ENCODE peak calls at places on chromosomes 13 and 19, in five cellular contexts. One of them, this sample, is unnamed.

GRCh38 chr13:25752957-25753540 is 298.8 kb downstream of the SHISA2 start:
- DNase-seq in progenitor cell of endocrine pancreas: no peak
- DNase-seq in mesendoderm: no peak
- DNase-seq in AG09319: peak
- DNase-seq in stimulated activated CD8-positive, alpha-beta memory T cell treated with anti-CD3 and anti-CD28 coated beads, Interleukin-7, amount 100 ng/mL, for 4 hours: no peak
- DNase-seq in this sample: peak

GRCh38 chr13:109783815-109784589 is 2.4 kb downstream of the IRS2 start:
- DNase-seq in mesendoderm: no peak
- DNase-seq in stimulated activated CD8-positive, alpha-beta memory T cell treated with anti-CD3 and anti-CD28 coated beads, Interleukin-7, amount 100 ng/mL, for 4 hours: no peak
- DNase-seq in progenitor cell of endocrine pancreas: no peak
- DNase-seq in AG09319: no peak
- DNase-seq in this sample: peak

GRCh38 chr19:18669883-18670282 is 13.6 kb upstream of the CRTC1 start:
- DNase-seq in stimulated activated CD8-positive, alpha-beta memory T cell treated with anti-CD3 and anti-CD28 coated beads, Interleukin-7, amount 100 ng/mL, for 4 hours: no peak
- DNase-seq in progenitor cell of endocrine pancreas: no peak
- DNase-seq in AG09319: no peak
- DNase-seq in mesendoderm: no peak
- DNase-seq in this sample: no peak

GRCh38 chr13:96091164-96091931 is 1.4 kb downstream of the HS6ST3 start:
- DNase-seq in AG09319: no peak
- DNase-seq in stimulated activated CD8-positive, alpha-beta memory T cell treated with anti-CD3 and anti-CD28 coated beads, Interleukin-7, amount 100 ng/mL, for 4 hours: no peak
- DNase-seq in mesendoderm: peak
- DNase-seq in progenitor cell of endocrine pancreas: peak
- DNase-seq in this sample: peak

GRCh38 chr19:28726533-28726932 is 486.4 kb downstream of the UQCRFS1 start:
- DNase-seq in AG09319: no peak
- DNase-seq in progenitor cell of endocrine pancreas: no peak
- DNase-seq in stimulated activated CD8-positive, alpha-beta memory T cell treated with anti-CD3 and anti-CD28 coated beads, Interleukin-7, amount 100 ng/mL, for 4 hours: no peak
- DNase-seq in mesendoderm: no peak
- DNase-seq in this sample: peak

GRCh38 chr19:23867895-23868294 is 46.8 kb upstream of the ZNF726 start:
- DNase-seq in AG09319: no peak
- DNase-seq in stimulated activated CD8-positive, alpha-beta memory T cell treated with anti-CD3 and anti-CD28 coated beads, Interleukin-7, amount 100 ng/mL, for 4 hours: no peak
- DNase-seq in progenitor cell of endocrine pancreas: no peak
- DNase-seq in mesendoderm: no peak
- DNase-seq in this sample: no peak

GRCh38 chr19:53982611-53983010 is 8.8 kb upstream of the CACNG6 start:
- DNase-seq in progenitor cell of endocrine pancreas: peak
- DNase-seq in mesendoderm: peak
- DNase-seq in AG09319: no peak
- DNase-seq in stimulated activated CD8-positive, alpha-beta memory T cell treated with anti-CD3 and anti-CD28 coated beads, Interleukin-7, amount 100 ng/mL, for 4 hours: no peak
- DNase-seq in this sample: peak

GRCh38 chr13:47146136-47146535 is 249.3 kb upstream of the HTR2A start:
- DNase-seq in stimulated activated CD8-positive, alpha-beta memory T cell treated with anti-CD3 and anti-CD28 coated beads, Interleukin-7, amount 100 ng/mL, for 4 hours: no peak
- DNase-seq in AG09319: peak
- DNase-seq in mesendoderm: no peak
- DNase-seq in progenitor cell of endocrine pancreas: no peak
- DNase-seq in this sample: peak

GRCh38 chr13:79477968-79478367 is 3.0 kb upstream of the NDFIP2 start:
- DNase-seq in progenitor cell of endocrine pancreas: no peak
- DNase-seq in stimulated activated CD8-positive, alpha-beta memory T cell treated with anti-CD3 and anti-CD28 coated beads, Interleukin-7, amount 100 ng/mL, for 4 hours: no peak
- DNase-seq in mesendoderm: peak
- DNase-seq in AG09319: no peak
- DNase-seq in this sample: no peak

GRCh38 chr19:13044160-13044853 is 49.0 kb downstream of the NFIX start:
- DNase-seq in stimulated activated CD8-positive, alpha-beta memory T cell treated with anti-CD3 and anti-CD28 coated beads, Interleukin-7, amount 100 ng/mL, for 4 hours: peak
- DNase-seq in mesendoderm: no peak
- DNase-seq in progenitor cell of endocrine pancreas: no peak
- DNase-seq in AG09319: no peak
- DNase-seq in this sample: no peak

GRCh38 chr13:61414136-61414535 is 1.5 kb downstream of the PCDH20 start:
- DNase-seq in progenitor cell of endocrine pancreas: no peak
- DNase-seq in AG09319: no peak
- DNase-seq in mesendoderm: peak
- DNase-seq in stimulated activated CD8-positive, alpha-beta memory T cell treated with anti-CD3 and anti-CD28 coated beads, Interleukin-7, amount 100 ng/mL, for 4 hours: no peak
- DNase-seq in this sample: no peak

GRCh38 chr13:52849727-52850395 is 1.4 kb upstream of the PCDH8 start:
- DNase-seq in stimulated activated CD8-positive, alpha-beta memory T cell treated with anti-CD3 and anti-CD28 coated beads, Interleukin-7, amount 100 ng/mL, for 4 hours: no peak
- DNase-seq in mesendoderm: peak
- DNase-seq in AG09319: no peak
- DNase-seq in progenitor cell of endocrine pancreas: no peak
- DNase-seq in this sample: no peak

GRCh38 chr13:71218960-71219359 is 648.0 kb downstream of the DACH1 start:
- DNase-seq in stimulated activated CD8-positive, alpha-beta memory T cell treated with anti-CD3 and anti-CD28 coated beads, Interleukin-7, amount 100 ng/mL, for 4 hours: no peak
- DNase-seq in progenitor cell of endocrine pancreas: no peak
- DNase-seq in AG09319: no peak
- DNase-seq in mesendoderm: peak
- DNase-seq in this sample: no peak

GRCh38 chr19:33373701-33374405 is at the start of gene CEBPG:
- DNase-seq in stimulated activated CD8-positive, alpha-beta memory T cell treated with anti-CD3 and anti-CD28 coated beads, Interleukin-7, amount 100 ng/mL, for 4 hours: peak
- DNase-seq in mesendoderm: no peak
- DNase-seq in progenitor cell of endocrine pancreas: peak
- DNase-seq in AG09319: peak
- DNase-seq in this sample: peak

GRCh38 chr19:42290523-42291436 is 11.2 kb upstream of the PRR19 start:
- DNase-seq in mesendoderm: no peak
- DNase-seq in progenitor cell of endocrine pancreas: peak
- DNase-seq in stimulated activated CD8-positive, alpha-beta memory T cell treated with anti-CD3 and anti-CD28 coated beads, Interleukin-7, amount 100 ng/mL, for 4 hours: peak
- DNase-seq in AG09319: no peak
- DNase-seq in this sample: no peak

GRCh38 chr13:102117175-102117830 is 284.5 kb downstream of the FGF14 start:
- DNase-seq in AG09319: no peak
- DNase-seq in stimulated activated CD8-positive, alpha-beta memory T cell treated with anti-CD3 and anti-CD28 coated beads, Interleukin-7, amount 100 ng/mL, for 4 hours: no peak
- DNase-seq in mesendoderm: no peak
- DNase-seq in progenitor cell of endocrine pancreas: no peak
- DNase-seq in this sample: no peak

GRCh38 chr19:19062454-19063182 is 1.2 kb upstream of the SLC25A42 start:
- DNase-seq in stimulated activated CD8-positive, alpha-beta memory T cell treated with anti-CD3 and anti-CD28 coated beads, Interleukin-7, amount 100 ng/mL, for 4 hours: no peak
- DNase-seq in mesendoderm: peak
- DNase-seq in progenitor cell of endocrine pancreas: no peak
- DNase-seq in AG09319: no peak
- DNase-seq in this sample: peak

GRCh38 chr19:29537601-29538000 is 11.8 kb downstream of the VSTM2B start:
- DNase-seq in stimulated activated CD8-positive, alpha-beta memory T cell treated with anti-CD3 and anti-CD28 coated beads, Interleukin-7, amount 100 ng/mL, for 4 hours: no peak
- DNase-seq in AG09319: no peak
- DNase-seq in mesendoderm: no peak
- DNase-seq in progenitor cell of endocrine pancreas: no peak
- DNase-seq in this sample: no peak

GRCh38 chr19:8569066-8569761 is 8.0 kb downstream of the MYO1F start:
- DNase-seq in AG09319: peak
- DNase-seq in progenitor cell of endocrine pancreas: no peak
- DNase-seq in stimulated activated CD8-positive, alpha-beta memory T cell treated with anti-CD3 and anti-CD28 coated beads, Interleukin-7, amount 100 ng/mL, for 4 hours: peak
- DNase-seq in mesendoderm: no peak
- DNase-seq in this sample: peak

GRCh38 chr13:37023871-37024270 is 23.3 kb downstream of the EXOSC8 start:
- DNase-seq in stimulated activated CD8-positive, alpha-beta memory T cell treated with anti-CD3 and anti-CD28 coated beads, Interleukin-7, amount 100 ng/mL, for 4 hours: no peak
- DNase-seq in progenitor cell of endocrine pancreas: no peak
- DNase-seq in mesendoderm: no peak
- DNase-seq in AG09319: no peak
- DNase-seq in this sample: peak

GRCh38 chr19:11247934-11248333 is 8.5 kb downstream of the ANGPTL8 start:
- DNase-seq in AG09319: no peak
- DNase-seq in stimulated activated CD8-positive, alpha-beta memory T cell treated with anti-CD3 and anti-CD28 coated beads, Interleukin-7, amount 100 ng/mL, for 4 hours: no peak
- DNase-seq in mesendoderm: no peak
- DNase-seq in progenitor cell of endocrine pancreas: no peak
- DNase-seq in this sample: no peak

GRCh38 chr19:55690769-55691545 is 15.9 kb downstream of the EPN1 start:
- DNase-seq in mesendoderm: no peak
- DNase-seq in stimulated activated CD8-positive, alpha-beta memory T cell treated with anti-CD3 and anti-CD28 coated beads, Interleukin-7, amount 100 ng/mL, for 4 hours: no peak
- DNase-seq in AG09319: no peak
- DNase-seq in progenitor cell of endocrine pancreas: no peak
- DNase-seq in this sample: no peak

GRCh38 chr19:45245826-45246225 is 619 bp upstream of the EXOC3L2 start:
- DNase-seq in progenitor cell of endocrine pancreas: no peak
- DNase-seq in stimulated activated CD8-positive, alpha-beta memory T cell treated with anti-CD3 and anti-CD28 coated beads, Interleukin-7, amount 100 ng/mL, for 4 hours: no peak
- DNase-seq in mesendoderm: no peak
- DNase-seq in AG09319: no peak
- DNase-seq in this sample: no peak

GRCh38 chr13:27170221-27170520 is 1.4 kb downstream of the USP12 start:
- DNase-seq in progenitor cell of endocrine pancreas: no peak
- DNase-seq in stimulated activated CD8-positive, alpha-beta memory T cell treated with anti-CD3 and anti-CD28 coated beads, Interleukin-7, amount 100 ng/mL, for 4 hours: no peak
- DNase-seq in mesendoderm: no peak
- DNase-seq in AG09319: no peak
- DNase-seq in this sample: peak

GRCh38 chr19:31127132-31127967 is 221.9 kb downstream of the TSHZ3 start:
- DNase-seq in progenitor cell of endocrine pancreas: no peak
- DNase-seq in stimulated activated CD8-positive, alpha-beta memory T cell treated with anti-CD3 and anti-CD28 coated beads, Interleukin-7, amount 100 ng/mL, for 4 hours: no peak
- DNase-seq in mesendoderm: peak
- DNase-seq in AG09319: peak
- DNase-seq in this sample: peak

GRCh38 chr13:108044929-108045328 is 170.4 kb downstream of the LIG4 start:
- DNase-seq in stimulated activated CD8-positive, alpha-beta memory T cell treated with anti-CD3 and anti-CD28 coated beads, Interleukin-7, amount 100 ng/mL, for 4 hours: no peak
- DNase-seq in progenitor cell of endocrine pancreas: no peak
- DNase-seq in mesendoderm: no peak
- DNase-seq in AG09319: no peak
- DNase-seq in this sample: no peak

GRCh38 chr19:11142528-11143171 is 12.9 kb downstream of the SPC24 start:
- DNase-seq in progenitor cell of endocrine pancreas: no peak
- DNase-seq in AG09319: peak
- DNase-seq in mesendoderm: peak
- DNase-seq in stimulated activated CD8-positive, alpha-beta memory T cell treated with anti-CD3 and anti-CD28 coated beads, Interleukin-7, amount 100 ng/mL, for 4 hours: no peak
- DNase-seq in this sample: peak

GRCh38 chr13:72473321-72473720 is 254.1 kb downstream of the MZT1 start:
- DNase-seq in progenitor cell of endocrine pancreas: no peak
- DNase-seq in mesendoderm: no peak
- DNase-seq in AG09319: no peak
- DNase-seq in stimulated activated CD8-positive, alpha-beta memory T cell treated with anti-CD3 and anti-CD28 coated beads, Interleukin-7, amount 100 ng/mL, for 4 hours: no peak
- DNase-seq in this sample: no peak

GRCh38 chr13:80840313-80840976 is 499.5 kb upstream of the SPRY2 start:
- DNase-seq in AG09319: no peak
- DNase-seq in progenitor cell of endocrine pancreas: no peak
- DNase-seq in stimulated activated CD8-positive, alpha-beta memory T cell treated with anti-CD3 and anti-CD28 coated beads, Interleukin-7, amount 100 ng/mL, for 4 hours: no peak
- DNase-seq in mesendoderm: peak
- DNase-seq in this sample: peak

GRCh38 chr19:1663854-1664253 is 11.4 kb upstream of the TCF3 start:
- DNase-seq in progenitor cell of endocrine pancreas: no peak
- DNase-seq in mesendoderm: no peak
- DNase-seq in AG09319: no peak
- DNase-seq in stimulated activated CD8-positive, alpha-beta memory T cell treated with anti-CD3 and anti-CD28 coated beads, Interleukin-7, amount 100 ng/mL, for 4 hours: no peak
- DNase-seq in this sample: no peak

GRCh38 chr13:32423592-32423991 is 4.3 kb downstream of the N4BP2L1 start:
- DNase-seq in mesendoderm: no peak
- DNase-seq in AG09319: no peak
- DNase-seq in stimulated activated CD8-positive, alpha-beta memory T cell treated with anti-CD3 and anti-CD28 coated beads, Interleukin-7, amount 100 ng/mL, for 4 hours: no peak
- DNase-seq in progenitor cell of endocrine pancreas: no peak
- DNase-seq in this sample: no peak

GRCh38 chr13:98156259-98156658 is 13.4 kb downstream of the FARP1 start:
- DNase-seq in progenitor cell of endocrine pancreas: no peak
- DNase-seq in AG09319: no peak
- DNase-seq in stimulated activated CD8-positive, alpha-beta memory T cell treated with anti-CD3 and anti-CD28 coated beads, Interleukin-7, amount 100 ng/mL, for 4 hours: no peak
- DNase-seq in mesendoderm: no peak
- DNase-seq in this sample: no peak

GRCh38 chr13:76421011-76421410 is 465.2 kb downstream of the KCTD12 start:
- DNase-seq in AG09319: no peak
- DNase-seq in mesendoderm: no peak
- DNase-seq in stimulated activated CD8-positive, alpha-beta memory T cell treated with anti-CD3 and anti-CD28 coated beads, Interleukin-7, amount 100 ng/mL, for 4 hours: no peak
- DNase-seq in progenitor cell of endocrine pancreas: no peak
- DNase-seq in this sample: no peak

GRCh38 chr19:1027020-1027952 is 878 bp downstream of the CNN2 start:
- DNase-seq in progenitor cell of endocrine pancreas: no peak
- DNase-seq in stimulated activated CD8-positive, alpha-beta memory T cell treated with anti-CD3 and anti-CD28 coated beads, Interleukin-7, amount 100 ng/mL, for 4 hours: no peak
- DNase-seq in mesendoderm: peak
- DNase-seq in AG09319: no peak
- DNase-seq in this sample: peak

GRCh38 chr13:43425234-43425633 is 361.5 kb downstream of the ENOX1 start:
- DNase-seq in AG09319: no peak
- DNase-seq in stimulated activated CD8-positive, alpha-beta memory T cell treated with anti-CD3 and anti-CD28 coated beads, Interleukin-7, amount 100 ng/mL, for 4 hours: no peak
- DNase-seq in mesendoderm: peak
- DNase-seq in progenitor cell of endocrine pancreas: no peak
- DNase-seq in this sample: no peak

GRCh38 chr19:54325194-54325621 is 12.2 kb upstream of the LILRA5 start:
- DNase-seq in mesendoderm: peak
- DNase-seq in progenitor cell of endocrine pancreas: no peak
- DNase-seq in stimulated activated CD8-positive, alpha-beta memory T cell treated with anti-CD3 and anti-CD28 coated beads, Interleukin-7, amount 100 ng/mL, for 4 hours: peak
- DNase-seq in AG09319: no peak
- DNase-seq in this sample: peak

GRCh38 chr13:27830010-27830409 is 37.7 kb downstream of the GSX1 start:
- DNase-seq in AG09319: no peak
- DNase-seq in mesendoderm: peak
- DNase-seq in progenitor cell of endocrine pancreas: peak
- DNase-seq in stimulated activated CD8-positive, alpha-beta memory T cell treated with anti-CD3 and anti-CD28 coated beads, Interleukin-7, amount 100 ng/mL, for 4 hours: no peak
- DNase-seq in this sample: peak

GRCh38 chr13:32904271-32904670 is 112.0 kb upstream of the KL start:
- DNase-seq in progenitor cell of endocrine pancreas: no peak
- DNase-seq in mesendoderm: no peak
- DNase-seq in stimulated activated CD8-positive, alpha-beta memory T cell treated with anti-CD3 and anti-CD28 coated beads, Interleukin-7, amount 100 ng/mL, for 4 hours: no peak
- DNase-seq in AG09319: no peak
- DNase-seq in this sample: no peak

This sample was measured in foreskin fibroblast.